ENCODE peak calls at places on chromosome 5, in four cellular contexts. H is fibroblast of lung, D is AG10803, J is tibial artery. S is an unnamed sample.

GRCh38 chr5:88667187-88668141 is 215.5 kb downstream of the MEF2C start:
- DNase-seq in H (peak), D (no peak), J (peak), S (no peak)

GRCh38 chr5:125321654-125322053 is 575.2 kb upstream of the ZNF608 start:
- DNase-seq in H (no peak), D (no peak), J (no peak), S (no peak)

GRCh38 chr5:150001660-150002493 is 1.3 kb downstream of the HMGXB3 start:
- DNase-seq in H (peak), D (peak), J (no peak), S (peak)

GRCh38 chr5:36573441-36573840 is 33.0 kb upstream of the SLC1A3 start:
- DNase-seq in H (peak), D (peak), J (no peak), S (no peak)

GRCh38 chr5:108193021-108193795 is 188.7 kb downstream of the FBXL17 start:
- DNase-seq in H (peak), D (peak), J (no peak), S (no peak)

GRCh38 chr5:100469780-100470179 is 65.4 kb upstream of the FAM174A start:
- DNase-seq in H (no peak), D (no peak), J (no peak), S (no peak)

GRCh38 chr5:73189816-73190451 is 16.9 kb downstream of the TMEM174 start:
- DNase-seq in H (peak), D (peak), J (no peak), S (no peak)

GRCh38 chr5:136000937-136001336 is 27.9 kb upstream of the TGFBI start:
- DNase-seq in H (no peak), D (no peak), J (no peak), S (peak)

GRCh38 chr5:76724871-76725270 is 8.9 kb downstream of the F2R start:
- DNase-seq in H (peak), D (peak), J (no peak), S (no peak)

GRCh38 chr5:138148811-138149210 is 9.6 kb upstream of the NME5 start:
- DNase-seq in H (peak), D (peak), J (no peak), S (no peak)

GRCh38 chr5:116671211-116671736 is 96.7 kb upstream of the SEMA6A start:
- DNase-seq in H (no peak), D (no peak), J (no peak), S (no peak)

GRCh38 chr5:79111387-79111959 is at the start of gene BHMT:
- DNase-seq in H (no peak), D (no peak), J (no peak), S (no peak)

GRCh38 chr5:87850843-87851242 is 417.8 kb downstream of the TMEM161B start:
- DNase-seq in H (peak), D (no peak), J (no peak), S (no peak)

GRCh38 chr5:134989291-134989830 is 21.7 kb downstream of the CATSPER3 start:
- DNase-seq in H (peak), D (peak), J (no peak), S (no peak)

GRCh38 chr5:96927008-96927407 is 8.9 kb upstream of the LNPEP start:
- DNase-seq in H (no peak), D (peak), J (no peak), S (no peak)

GRCh38 chr5:96952118-96952750 is 16.4 kb downstream of the LNPEP start:
- DNase-seq in H (peak), D (no peak), J (no peak), S (no peak)

GRCh38 chr5:140631831-140632365 is 1.1 kb downstream of the CD14 start:
- DNase-seq in H (no peak), D (no peak), J (no peak), S (no peak)

GRCh38 chr5:94433393-94434149 is 184.8 kb downstream of the KIAA0825 start:
- DNase-seq in H (peak), D (peak), J (no peak), S (peak)

GRCh38 chr5:91345466-91345865 is 37.7 kb downstream of the ARRDC3 start:
- DNase-seq in H (no peak), D (no peak), J (no peak), S (no peak)

GRCh38 chr5:14767942-14768837 is 103.4 kb downstream of the ANKH start:
- DNase-seq in H (no peak), D (no peak), J (no peak), S (no peak)

GRCh38 chr5:163094492-163095180 is 342.8 kb upstream of the CCNG1 start:
- DNase-seq in H (no peak), D (no peak), J (no peak), S (no peak)

GRCh38 chr5:45399041-45399440 is 297.1 kb downstream of the HCN1 start:
- DNase-seq in H (no peak), D (no peak), J (no peak), S (no peak)

GRCh38 chr5:38263983-38264382 is 5.6 kb downstream of the EGFLAM start:
- DNase-seq in H (no peak), D (no peak), J (no peak), S (no peak)

GRCh38 chr5:118953652-118954005 is 34.7 kb downstream of the DTWD2 start:
- DNase-seq in H (no peak), D (no peak), J (no peak), S (no peak)

GRCh38 chr5:39826051-39826450 is 401.3 kb upstream of the DAB2 start:
- DNase-seq in H (no peak), D (no peak), J (no peak), S (no peak)

GRCh38 chr5:140828402-140828737 is 610 bp downstream of the PCDHA6 start:
- DNase-seq in H (no peak), D (no peak), J (no peak), S (no peak)

GRCh38 chr5:149437369-149438040 is 58.4 kb upstream of the IL17B start:
- DNase-seq in H (no peak), D (no peak), J (no peak), S (no peak)

GRCh38 chr5:119037496-119038215 is 33.2 kb upstream of the DMXL1 start:
- DNase-seq in H (peak), D (peak), J (no peak), S (no peak)

GRCh38 chr5:80154749-80155148 is 101.1 kb downstream of the SERINC5 start:
- DNase-seq in H (no peak), D (no peak), J (no peak), S (no peak)

GRCh38 chr5:45094876-45095275 is 286.1 kb downstream of the MRPS30 start:
- DNase-seq in H (no peak), D (no peak), J (no peak), S (no peak)

GRCh38 chr5:139635606-139636206 is 12.4 kb upstream of the CXXC5 start:
- DNase-seq in H (peak), D (peak), J (peak), S (peak)

GRCh38 chr5:35651002-35651756 is 33.5 kb downstream of the SPEF2 start:
- DNase-seq in H (peak), D (peak), J (no peak), S (no peak)

GRCh38 chr5:69032009-69032408 is 61.8 kb upstream of the SLC30A5 start:
- DNase-seq in H (no peak), D (no peak), J (no peak), S (no peak)
- TF ChIP-seq CTCF in H (peak), D (no peak), J (no peak), S (no peak)

DNA sequence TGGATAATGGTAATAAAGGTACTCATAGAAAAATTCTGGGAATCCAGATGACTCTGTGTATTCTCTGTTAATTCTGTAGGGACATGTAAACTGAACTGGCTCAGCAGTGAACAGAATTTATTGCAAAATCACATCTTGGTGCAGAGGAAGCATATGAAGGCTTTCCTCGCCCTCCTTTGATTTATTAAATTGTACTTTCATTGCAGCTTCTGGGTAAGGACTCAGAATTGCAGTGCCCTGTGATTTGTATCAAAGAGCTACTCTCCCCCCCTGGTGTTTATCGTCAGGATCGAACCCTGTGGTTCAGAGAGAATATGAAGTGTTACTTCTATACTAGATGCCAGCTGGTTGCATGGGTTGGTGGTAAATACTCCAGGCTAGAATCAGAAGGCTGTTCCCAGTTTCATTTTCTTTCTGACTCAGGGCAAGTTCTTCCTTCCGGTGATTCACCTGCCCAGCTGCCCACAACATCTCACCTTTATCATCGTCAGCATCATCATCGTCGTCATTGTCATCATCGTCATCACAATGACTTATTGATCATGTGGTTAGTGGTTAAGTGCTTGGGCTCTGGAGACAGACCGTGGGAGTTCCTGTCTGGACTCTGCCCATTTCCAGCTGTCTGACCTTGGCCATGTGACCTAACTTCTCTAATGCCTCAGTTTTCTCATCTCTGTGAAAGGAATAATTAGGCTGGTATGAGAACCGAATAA is 238.8 kb downstream of the ARHGAP26 start:
- DNase-seq in H (peak), D (peak), J (no peak), S (peak)
- TF ChIP-seq CTCF in H (peak), D (peak), J (no peak), S (no peak)

DNA sequence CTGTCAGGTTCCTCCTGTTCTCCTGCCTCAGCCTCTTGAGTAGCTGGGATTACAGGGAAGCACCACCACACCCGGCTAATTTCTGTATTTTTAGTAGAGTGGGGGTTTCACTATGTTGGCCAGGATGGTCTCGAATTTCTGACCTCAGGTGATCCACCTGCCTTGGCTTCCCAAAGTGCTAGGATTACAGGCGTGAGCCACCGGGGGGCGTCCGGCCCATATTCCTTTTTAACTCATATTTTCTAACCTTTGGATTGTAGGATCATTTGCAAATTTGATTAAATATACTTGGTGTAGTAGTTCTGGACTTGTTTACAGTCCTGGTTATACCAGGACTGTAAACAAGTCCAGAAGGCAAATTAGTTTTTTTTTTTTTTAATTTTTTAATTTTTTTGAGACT is 4.3 kb downstream of the TCERG1 start:
- DNase-seq in H (no peak), D (no peak), J (no peak), S (no peak)
- TF ChIP-seq CTCF in H (no peak), D (no peak), J (no peak), S (no peak)

GRCh38 chr5:61817472-61818326 is 485.6 kb downstream of the ZSWIM6 start:
- DNase-seq in H (peak), D (peak), J (no peak), S (no peak)
- TF ChIP-seq CTCF in H (peak), D (peak), J (peak), S (no peak)

DNA sequence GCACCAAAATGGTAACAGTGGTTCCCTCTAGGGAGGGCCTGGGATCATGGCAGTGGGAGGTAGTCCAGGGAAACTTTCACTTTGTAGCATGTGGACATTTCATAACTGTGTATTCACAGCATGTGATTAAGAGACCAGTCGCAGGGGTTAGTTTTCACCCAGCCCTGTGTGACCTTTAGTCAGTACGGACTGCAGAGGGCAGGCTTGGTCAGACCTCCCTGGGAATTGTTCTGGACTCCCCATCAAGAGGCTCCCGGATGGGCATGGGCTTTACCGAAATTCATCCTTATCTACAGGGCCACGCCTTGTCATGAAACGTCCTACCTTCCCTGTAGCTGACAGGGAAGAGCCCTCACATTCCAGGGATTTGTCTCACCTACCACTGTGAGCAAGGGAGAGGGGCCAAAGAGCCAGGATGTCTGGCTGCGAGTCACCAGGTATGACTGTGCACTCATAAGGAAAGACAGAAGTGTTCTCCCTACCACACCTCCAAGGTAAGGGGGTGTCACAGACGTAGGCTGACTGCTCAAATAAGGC is 19.9 kb downstream of the GPX3 start:
- DNase-seq in H (peak), D (no peak), J (peak), S (no peak)
- TF ChIP-seq CTCF in H (no peak), D (no peak), J (no peak), S (no peak)

S was measured in CD14-positive monocyte.